ENCODE peak calls at places on chromosomes 11 and 22, in six cellular contexts. W, Q, M, E, T and H are unnamed samples.

GRCh38 chr11:116217006-116217405 is 555.8 kb downstream of the BUD13 start:
- DNase-seq in M (no peak), W (peak; percentile 58), T (peak; percentile 72), E (no peak), Q (peak; percentile 45), H (no peak)

GRCh38 chr11:134607963-134608750 is 196.1 kb upstream of the B3GAT1 start:
- DNase-seq in Q (no peak), E (no peak), M (no peak), T (no peak), W (no peak), H (no peak)

GRCh38 chr22:20315337-20316216 is 4.3 kb downstream of the DGCR6L start:
- DNase-seq in T (peak; percentile 12), M (peak; percentile 54), E (no peak), W (no peak), Q (no peak), H (no peak)

GRCh38 chr11:113202431-113202830 is 112.0 kb upstream of the TTC12 start:
- DNase-seq in E (no peak), Q (no peak), T (no peak), W (no peak), M (no peak), H (no peak)

GRCh38 chr11:98740335-98740734 is 280.4 kb upstream of the CNTN5 start:
- DNase-seq in T (peak; percentile 43), E (no peak), M (no peak), W (peak; percentile 68), Q (no peak), H (no peak)

GRCh38 chr11:131495417-131495816 is 125.0 kb downstream of the NTM start:
- DNase-seq in W (peak; percentile 26), M (no peak), E (peak; percentile 35), T (peak; percentile 74), Q (no peak), H (no peak)

GRCh38 chr11:88950975-88951374 is 114.8 kb downstream of the GRM5 start:
- DNase-seq in T (no peak), Q (no peak), M (no peak), E (no peak), W (no peak), H (no peak)

GRCh38 chr11:111388842-111389241 is 9.8 kb upstream of the POU2AF1 start:
- DNase-seq in Q (no peak), M (no peak), E (no peak), W (no peak), T (no peak), H (no peak)

GRCh38 chr11:46733234-46733633 is 14.2 kb downstream of the F2 start:
- DNase-seq in M (no peak), T (no peak), E (no peak), W (no peak), Q (no peak), H (no peak)

GRCh38 chr11:76426660-76427059 is 18.2 kb upstream of the EMSY start:
- DNase-seq in Q (no peak), M (no peak), W (no peak), E (no peak), T (no peak), H (no peak)

GRCh38 chr22:45499746-45500145 is 2.9 kb upstream of the FBLN1 start:
- DNase-seq in W (no peak), E (peak; percentile 25), M (peak; percentile 76), Q (no peak), T (no peak), H (no peak)

GRCh38 chr11:112364962-112365481 is 104.4 kb upstream of the PLET1 start:
- DNase-seq in M (no peak), Q (no peak), T (no peak), E (no peak), W (peak; percentile 62), H (no peak)

GRCh38 chr11:18878211-18878610 is 61.0 kb downstream of the MRGPRX1 start:
- DNase-seq in T (no peak), M (no peak), E (no peak), W (no peak), Q (no peak), H (no peak)

GRCh38 chr11:64724863-64725535 is 2.0 kb upstream of the NRXN2 start:
- DNase-seq in M (no peak), Q (no peak), E (no peak), T (no peak), W (no peak), H (no peak)
- H3K27me3 ChIP-seq in M (no peaks in the 10 kb centered on the region), Q (peaks cover 25% of the 10 kb centered on the region), E (no peaks in the 10 kb centered on the region), T (no peaks in the 10 kb centered on the region), W (peaks cover 30% of the 10 kb centered on the region), H (peaks cover 14% of the 10 kb centered on the region)

GRCh38 chr22:23044570-23044969 is 25.7 kb upstream of the GNAZ start:
- DNase-seq in Q (no peak), E (no peak), T (no peak), M (no peak), W (no peak), H (no peak)

GRCh38 chr22:23045461-23045860 is 24.9 kb upstream of the GNAZ start:
- DNase-seq in Q (no peak), M (no peak), T (no peak), E (no peak), W (no peak), H (no peak)

GRCh38 chr22:23047265-23047664 is 23.1 kb upstream of the GNAZ start:
- DNase-seq in T (no peak), Q (no peak), E (peak; percentile 43), W (peak; percentile 12), M (peak; percentile 43), H (no peak)

GRCh38 chr22:23053051-23053707 is 17.1 kb upstream of the GNAZ start:
- DNase-seq in W (no peak), T (peak; percentile 5), Q (no peak), E (no peak), M (no peak), H (no peak)

DNA sequence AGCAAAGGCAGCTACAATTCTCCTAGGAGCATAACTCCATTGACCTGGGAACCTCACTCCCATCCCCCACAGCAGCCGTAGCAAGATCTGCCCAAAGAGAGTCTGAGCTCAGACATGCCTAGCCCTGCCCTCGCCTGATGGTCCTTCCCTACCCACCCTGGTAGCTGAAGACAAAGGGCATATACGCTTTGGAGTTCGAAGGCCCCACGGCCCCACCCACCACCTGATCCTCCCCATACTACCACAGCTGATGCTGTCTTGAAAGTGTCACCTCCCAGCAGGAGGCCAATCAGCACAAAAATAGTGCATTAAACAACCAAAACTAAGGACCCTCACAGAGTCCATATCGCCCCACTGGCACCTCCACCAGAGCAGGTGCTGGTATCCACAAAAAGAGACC is 22.6 kb upstream of the GNAZ start:
- DNase-seq in Q (no peak), T (no peak), E (no peak), M (peak; percentile 38), W (no peak), H (no peak)
- H3K9me3 ChIP-seq in Q (no peaks in the 10 kb centered on the region), T (no peaks in the 10 kb centered on the region), E (peaks cover 7% of the 10 kb centered on the region), M (no peaks in the 10 kb centered on the region), W (no peaks in the 10 kb centered on the region), H (peaks cover 8% of the 10 kb centered on the region)

DNA sequence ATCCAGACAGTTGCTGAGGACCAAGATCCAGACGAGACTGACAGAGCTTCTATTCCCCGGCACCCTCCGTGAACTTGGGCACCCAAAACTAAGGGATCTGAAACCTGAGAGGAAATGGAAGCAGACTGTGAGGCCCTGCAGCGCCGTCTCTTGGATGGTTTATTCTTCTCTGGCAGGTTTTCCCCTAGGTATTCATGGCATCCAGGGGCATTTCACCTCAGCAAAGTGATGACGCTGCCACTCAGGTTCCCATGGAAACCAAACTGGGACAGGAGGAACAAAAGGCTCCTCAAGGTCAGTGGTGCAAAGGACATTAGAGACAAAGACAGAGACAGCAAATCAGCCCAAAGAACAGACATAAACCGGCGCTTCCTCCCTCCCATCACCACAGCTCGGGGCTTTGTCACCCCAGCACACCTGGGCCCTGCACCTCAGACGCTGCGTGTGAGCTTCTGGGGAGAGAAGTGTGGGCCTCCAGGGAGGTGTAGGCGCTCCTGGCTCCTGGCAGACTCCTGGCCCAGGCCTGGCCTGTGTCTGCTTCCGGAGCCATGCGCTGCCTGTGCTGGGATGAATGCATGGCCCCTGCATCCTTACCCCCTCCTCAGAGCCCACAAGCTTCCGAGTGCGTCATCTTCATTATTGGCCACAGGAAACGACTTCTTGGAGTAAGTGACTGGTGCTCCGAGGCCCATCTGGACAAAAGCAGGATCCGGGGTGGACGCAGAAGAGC is 6.0 kb downstream of the TP53AIP1 start:
- DNase-seq in Q (no peak), T (no peak), M (no peak), W (no peak), E (no peak), H (no peak)
- H3K27me3 ChIP-seq in Q (no peaks in the 10 kb centered on the region), T (no peaks in the 10 kb centered on the region), M (no peaks in the 10 kb centered on the region), W (no peaks in the 10 kb centered on the region), E (no peaks in the 10 kb centered on the region), H (no peaks in the 10 kb centered on the region)

GRCh38 chr11:44365616-44366015 is 55.7 kb upstream of the ALX4 start:
- DNase-seq in W (no peak), T (no peak), M (no peak), Q (no peak), E (no peak), H (no peak)

GRCh38 chr11:44371706-44372105 is 61.8 kb upstream of the ALX4 start:
- DNase-seq in E (no peak), T (no peak), W (no peak), Q (no peak), M (no peak), H (no peak)

GRCh38 chr11:44366741-44367140 is 56.8 kb upstream of the ALX4 start:
- DNase-seq in T (no peak), W (no peak), E (no peak), Q (no peak), M (no peak), H (no peak)

GRCh38 chr11:44372989-44373388 is 63.0 kb upstream of the ALX4 start:
- DNase-seq in E (no peak), Q (no peak), T (no peak), M (no peak), W (no peak), H (no peak)

GRCh38 chr11:44368886-44369285 is 58.9 kb upstream of the ALX4 start:
- DNase-seq in T (no peak), E (no peak), M (no peak), W (no peak), Q (no peak), H (no peak)
- H3K9me3 ChIP-seq in T (no peaks in the 10 kb centered on the region), E (peaks cover 2% of the 10 kb centered on the region), M (peaks cover 2% of the 10 kb centered on the region), W (no peaks in the 10 kb centered on the region), Q (no peaks in the 10 kb centered on the region), H (no peaks in the 10 kb centered on the region)

GRCh38 chr11:107830915-107831540 is 27.6 kb downstream of the SLC35F2 start:
- DNase-seq in W (no peak), Q (no peak), T (no peak), M (no peak), E (no peak), H (no peak)

GRCh38 chr11:107840120-107840479 is 18.5 kb downstream of the SLC35F2 start:
- DNase-seq in W (no peak), E (no peak), M (peak; percentile 71), T (no peak), Q (no peak), H (no peak)

GRCh38 chr11:107836811-107837210 is 21.8 kb downstream of the SLC35F2 start:
- DNase-seq in M (no peak), W (no peak), T (no peak), E (no peak), Q (no peak), H (no peak)

DNA sequence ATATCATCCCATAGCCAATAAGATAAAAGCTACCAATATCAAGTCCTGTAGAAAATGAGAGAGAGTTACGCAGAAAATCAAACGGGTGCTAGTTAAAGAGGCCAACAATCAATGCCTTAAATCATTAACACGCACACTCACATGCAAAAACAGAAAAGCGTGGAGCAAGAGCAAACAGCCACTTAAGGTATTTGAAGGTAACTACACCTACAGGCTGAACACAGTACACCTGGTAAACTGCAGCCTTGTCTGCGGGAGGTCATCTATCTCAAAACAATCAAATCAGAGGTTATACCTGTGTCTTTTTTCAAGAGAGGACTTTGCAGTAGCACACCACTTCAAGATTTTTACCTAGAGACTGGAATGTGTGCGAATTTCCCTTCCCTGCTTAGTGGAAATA is 23.6 kb downstream of the SLC35F2 start:
- DNase-seq in M (no peak), W (no peak), Q (no peak), E (no peak), T (no peak), H (no peak)
- H3K27me3 ChIP-seq in M (no peaks in the 10 kb centered on the region), W (no peaks in the 10 kb centered on the region), Q (no peaks in the 10 kb centered on the region), E (no peaks in the 10 kb centered on the region), T (no peaks in the 10 kb centered on the region), H (no peaks in the 10 kb centered on the region)

GRCh38 chr11:97516688-97517087 is 1126.9 kb downstream of the JRKL start:
- DNase-seq in M (no peak), E (no peak), Q (peak; percentile 1), W (no peak), T (no peak), H (no peak)
- H3K9me3 ChIP-seq in M (no peaks in the 10 kb centered on the region), E (no peaks in the 10 kb centered on the region), Q (peaks cover 4% of the 10 kb centered on the region), W (no peaks in the 10 kb centered on the region), T (no peaks in the 10 kb centered on the region), H (no peaks in the 10 kb centered on the region)